ENCODE peak calls at places on chromosomes 16 and 17, in seven cellular contexts. N is body of pancreas, C is cardiac muscle cell, I is endothelial cell, Q is breast epithelium, G is K562, P is H9. J is an unnamed sample.

GRCh38 chr17:35892091-35892637 is 12.0 kb upstream of the CCL5 start:
- DNase-seq in N (no peak), C (peak), I (no peak), Q (no peak), G (no peak), P (no peak), J (no peak)

GRCh38 chr17:66375121-66375520 is 72.7 kb downstream of the PRKCA start:
- DNase-seq in N (no peak), C (no peak), I (no peak), Q (no peak), G (no peak), P (no peak), J (no peak)

GRCh38 chr17:35242158-35242804 is 591 bp upstream of the SLFN5 start:
- DNase-seq in N (peak), C (peak), I (peak), Q (peak), G (peak), P (peak), J (peak)

GRCh38 chr16:14489460-14489859 is 140.6 kb downstream of the PARN start:
- DNase-seq in N (no peak), C (peak), I (peak), Q (no peak), G (peak), P (peak), J (no peak)

GRCh38 chr17:8466466-8466865 is 30.8 kb downstream of the NDEL1 start:
- DNase-seq in N (no peak), C (peak), I (no peak), Q (no peak), G (no peak), P (no peak), J (no peak)

GRCh38 chr16:19114359-19115147 is 789 bp downstream of the ITPRIPL2 start:
- DNase-seq in N (peak), C (peak), I (peak), Q (peak), G (peak), P (peak), J (peak)

GRCh38 chr16:22323998-22324786 is 27.0 kb downstream of the POLR3E start:
- DNase-seq in N (no peak), C (no peak), I (no peak), Q (no peak), G (no peak), P (no peak), J (no peak)

GRCh38 chr17:32492648-32493289 is 6.0 kb downstream of the CDK5R1 start:
- DNase-seq in N (no peak), C (no peak), I (no peak), Q (no peak), G (no peak), P (no peak), J (no peak)

GRCh38 chr17:8003594-8004181 is 1.3 kb downstream of the GUCY2D start:
- DNase-seq in N (no peak), C (no peak), I (no peak), Q (no peak), G (no peak), P (peak), J (no peak)

GRCh38 chr17:75927286-75927922 is 13.4 kb downstream of the FBF1 start:
- DNase-seq in N (no peak), C (peak), I (peak), Q (peak), G (peak), P (peak), J (no peak)

GRCh38 chr17:73194514-73195222 is 1.8 kb downstream of the COG1 start:
- DNase-seq in N (no peak), C (no peak), I (no peak), Q (no peak), G (no peak), P (no peak), J (no peak)

GRCh38 chr17:55265434-55266021 is 768 bp downstream of the HLF start:
- DNase-seq in N (peak), C (peak), I (peak), Q (no peak), G (no peak), P (no peak), J (no peak)

GRCh38 chr17:77186141-77186604 is 45.4 kb downstream of the SEC14L1 start:
- DNase-seq in N (peak), C (no peak), I (no peak), Q (no peak), G (no peak), P (no peak), J (peak)

GRCh38 chr17:44014437-44015172 is at the start of gene TMEM101:
- DNase-seq in N (peak), C (peak), I (peak), Q (peak), G (peak), P (peak), J (peak)

GRCh38 chr16:48526058-48526957 is 83.7 kb downstream of the N4BP1 start:
- DNase-seq in N (peak), C (no peak), I (no peak), Q (no peak), G (no peak), P (peak), J (no peak)

GRCh38 chr16:88672776-88673175 is 9.9 kb upstream of the MVD start:
- DNase-seq in N (no peak), C (no peak), I (peak), Q (no peak), G (no peak), P (peak), J (no peak)

GRCh38 chr17:38510424-38511125 is 82.3 kb downstream of the ARHGAP23 start:
- DNase-seq in N (no peak), C (peak), I (peak), Q (no peak), G (peak), P (peak), J (no peak)

GRCh38 chr17:39787743-39788484 is 50.2 kb downstream of the GRB7 start:
- DNase-seq in N (no peak), C (no peak), I (no peak), Q (no peak), G (no peak), P (no peak), J (no peak)

GRCh38 chr16:10577305-10578202 is 2.8 kb downstream of the EMP2 start:
- DNase-seq in N (peak), C (no peak), I (no peak), Q (no peak), G (no peak), P (peak), J (no peak)

GRCh38 chr17:82385559-82386255 is 14.1 kb downstream of the UTS2R start:
- DNase-seq in N (no peak), C (no peak), I (no peak), Q (no peak), G (no peak), P (no peak), J (no peak)

GRCh38 chr16:89476379-89476778 is 14.0 kb downstream of the ANKRD11 start:
- DNase-seq in N (peak), C (no peak), I (no peak), Q (peak), G (no peak), P (no peak), J (no peak)

GRCh38 chr17:37191219-37191618 is 184.6 kb upstream of the C17orf78 start:
- DNase-seq in N (no peak), C (peak), I (no peak), Q (no peak), G (no peak), P (no peak), J (no peak)

GRCh38 chr16:30335598-30336474 is 19.3 kb downstream of the CD2BP2 start:
- DNase-seq in N (peak), C (peak), I (no peak), Q (no peak), G (no peak), P (peak), J (no peak)

GRCh38 chr16:8885674-8886592 is 3.8 kb downstream of the LITAFD start:
- DNase-seq in N (peak), C (peak), I (no peak), Q (no peak), G (no peak), P (no peak), J (no peak)

GRCh38 chr17:64599187-64599676 is 62.9 kb downstream of the SMURF2 start:
- DNase-seq in N (no peak), C (no peak), I (no peak), Q (no peak), G (peak), P (peak), J (peak)

GRCh38 chr17:64174686-64175456 is 44.9 kb upstream of the ERN1 start:
- DNase-seq in N (peak), C (peak), I (no peak), Q (no peak), G (no peak), P (no peak), J (no peak)

GRCh38 chr16:25297151-25297787 is 39.6 kb upstream of the ZKSCAN2 start:
- DNase-seq in N (no peak), C (no peak), I (no peak), Q (no peak), G (no peak), P (no peak), J (no peak)

DNA sequence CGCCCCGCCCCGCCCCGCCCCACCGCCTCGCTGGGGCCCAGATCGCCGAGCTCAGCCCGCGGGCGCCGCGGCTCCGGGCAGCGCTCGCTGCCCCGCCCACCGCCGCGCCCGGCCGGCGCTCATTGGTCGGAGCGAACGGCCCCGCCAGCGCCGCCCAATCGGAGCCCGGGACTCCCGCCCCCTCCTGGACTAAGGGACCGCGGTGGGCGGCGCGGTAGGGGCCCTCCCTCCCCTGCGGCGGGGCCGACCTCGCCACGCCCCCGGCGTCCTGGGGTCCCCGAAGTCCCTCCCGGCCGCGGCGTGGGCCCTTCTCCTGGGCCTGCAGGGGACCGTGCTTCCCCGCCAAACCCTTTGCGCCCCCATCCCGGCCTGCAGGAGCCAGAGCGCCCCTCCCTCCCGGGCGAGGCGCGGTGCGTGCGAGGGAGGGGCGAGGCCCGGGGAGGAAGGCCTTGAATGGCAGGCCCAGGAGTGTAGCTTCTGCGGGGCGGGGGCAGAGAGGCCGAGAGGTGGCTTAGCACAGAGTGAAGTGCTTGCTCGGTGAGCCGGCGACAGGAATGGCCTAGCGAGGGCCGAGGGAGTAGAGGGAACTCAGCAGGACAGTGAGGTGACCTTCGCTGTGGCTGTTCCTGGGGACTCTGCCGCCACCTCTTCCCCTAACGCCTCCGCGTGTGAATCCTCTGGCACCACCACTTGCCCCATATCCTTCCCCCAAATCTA is at the start of gene CAMKK1:
- DNase-seq in N (peak), C (peak), I (peak), Q (peak), G (peak), P (peak), J (peak)
- TF ChIP-seq CTCF in N (no peak), C (no peak), I (no peak), Q (no peak), G (no peak), P (no peak), J (no peak)

DNA sequence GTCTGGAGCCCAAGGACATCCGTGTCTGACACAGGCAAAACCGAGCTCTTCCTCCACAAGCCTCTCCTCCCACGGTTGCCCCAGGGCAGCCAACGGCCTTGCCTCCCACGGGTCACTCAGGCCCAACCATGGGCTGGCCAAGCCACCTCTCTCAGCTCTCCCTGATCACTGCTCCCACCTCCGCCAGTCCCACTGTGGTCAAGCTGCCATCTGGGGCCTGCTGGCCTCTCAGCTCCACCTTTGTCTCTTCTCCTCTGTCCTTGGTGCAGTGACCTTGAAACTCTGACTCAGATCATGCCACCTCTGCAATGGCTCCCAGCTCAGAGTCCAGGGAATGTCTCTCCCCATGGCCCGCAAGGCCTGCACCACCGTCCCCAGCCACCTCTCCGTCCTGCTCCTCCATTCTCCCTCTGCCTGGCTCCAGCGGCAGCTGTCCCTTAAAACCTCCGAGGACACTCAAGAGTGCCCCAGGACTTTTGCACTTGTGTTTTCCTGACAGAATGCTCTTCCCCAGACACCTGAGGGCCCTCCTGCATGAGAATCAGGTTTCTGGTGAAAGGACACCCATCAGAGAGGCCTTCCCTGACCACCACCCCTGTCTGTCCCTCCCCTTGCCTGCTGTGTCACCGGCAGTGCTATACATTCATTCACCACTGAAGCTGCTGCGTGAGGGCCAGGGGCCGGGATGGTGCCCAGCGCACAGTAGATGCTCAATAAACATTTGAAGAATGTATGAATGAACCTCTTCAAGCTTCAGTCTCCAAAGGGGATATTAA is 19.3 kb downstream of the PEMT start:
- DNase-seq in N (no peak), C (no peak), I (no peak), Q (no peak), G (no peak), P (no peak), J (no peak)
- TF ChIP-seq CTCF in N (no peak), C (no peak), I (no peak), Q (no peak), G (no peak), P (no peak), J (no peak)

DNA sequence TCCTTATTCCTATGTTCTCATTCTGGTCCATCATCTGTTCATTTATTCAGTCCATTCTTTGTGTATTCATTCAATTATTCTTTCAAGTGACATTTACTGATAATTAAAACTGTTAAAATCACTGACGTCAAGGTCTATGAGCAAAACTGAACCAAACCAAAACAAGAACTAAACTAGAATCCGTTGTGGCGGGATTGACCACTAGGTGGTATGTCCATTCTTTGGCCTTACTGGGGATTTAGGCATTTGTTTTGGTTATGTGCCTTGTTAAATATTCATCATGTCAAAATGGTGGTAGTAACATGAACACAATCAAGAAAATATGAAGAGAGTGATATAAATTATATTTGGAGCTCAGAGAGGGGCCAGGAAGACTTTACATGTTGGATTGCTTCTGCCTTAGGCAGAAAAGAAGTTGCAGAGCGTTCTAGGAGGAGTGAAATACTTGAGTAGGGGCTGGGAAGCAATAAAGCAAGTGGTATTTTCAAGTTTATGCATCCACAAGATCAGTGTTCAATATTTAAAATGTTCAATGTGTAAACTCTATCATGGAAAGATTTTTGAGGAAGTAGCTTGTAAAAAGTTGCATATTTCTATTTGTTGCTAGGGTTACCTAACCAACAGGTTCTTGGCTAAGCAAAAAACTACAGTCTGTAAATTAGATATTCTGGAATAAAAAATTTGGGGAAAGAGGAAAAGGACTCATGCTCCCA is 129.0 kb downstream of the CDH13 start:
- DNase-seq in N (no peak), C (peak), I (no peak), Q (no peak), G (peak), P (no peak), J (no peak)
- TF ChIP-seq CTCF in N (no peak), C (peak), I (peak), Q (no peak), G (no peak), P (peak), J (no peak)

DNA sequence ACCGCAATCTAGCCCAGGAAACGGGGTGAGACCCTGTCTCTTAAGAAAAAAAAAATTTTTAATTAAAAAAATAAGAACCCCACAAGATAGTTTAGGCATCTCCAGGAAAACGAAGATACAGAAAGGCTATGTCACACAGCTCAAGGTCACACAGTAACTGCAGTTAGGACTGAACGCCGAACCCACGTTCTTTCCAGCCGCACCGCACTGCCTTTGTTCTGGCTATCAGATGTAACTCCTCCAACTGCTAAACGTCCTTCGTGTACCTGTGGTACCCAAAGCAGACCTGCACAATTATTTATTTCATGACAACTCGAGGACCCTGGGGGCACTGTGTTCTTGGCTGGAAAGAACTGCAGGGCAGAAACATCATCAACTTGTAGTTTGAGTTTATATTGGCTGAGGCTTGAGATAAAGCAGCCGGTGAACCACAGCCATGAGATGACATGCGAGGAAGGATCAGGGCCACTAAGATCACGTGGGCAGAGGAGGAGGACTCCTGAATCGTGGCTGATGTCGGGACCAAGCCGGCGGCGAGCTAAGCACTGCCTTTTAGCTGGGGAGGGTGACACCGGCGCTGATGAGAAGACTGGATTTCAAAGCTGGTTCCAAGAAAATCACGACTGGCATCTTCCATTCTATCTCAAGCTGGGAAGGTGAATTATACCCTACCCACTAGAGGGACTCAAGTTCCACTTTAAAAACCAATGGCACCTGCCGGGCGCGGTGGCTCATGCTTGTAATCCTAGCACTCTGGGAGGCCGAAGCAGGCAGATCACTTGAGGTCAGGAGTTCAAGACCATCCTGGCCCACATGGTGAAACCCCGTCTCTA is 20.7 kb upstream of the MNT start:
- DNase-seq in N (peak), C (no peak), I (no peak), Q (no peak), G (no peak), P (no peak), J (no peak)
- TF ChIP-seq CTCF in N (no peak), C (peak), I (no peak), Q (no peak), G (no peak), P (peak), J (no peak)

GRCh38 chr16:72940886-72941285 is 107.0 kb downstream of the ZFHX3 start:
- DNase-seq in N (no peak), C (no peak), I (no peak), Q (no peak), G (no peak), P (no peak), J (no peak)

GRCh38 chr16:72938426-72939164 is 109.3 kb downstream of the ZFHX3 start:
- DNase-seq in N (peak), C (peak), I (no peak), Q (peak), G (no peak), P (no peak), J (no peak)

GRCh38 chr16:72937360-72937759 is 110.6 kb downstream of the ZFHX3 start:
- DNase-seq in N (no peak), C (no peak), I (no peak), Q (no peak), G (no peak), P (no peak), J (no peak)

GRCh38 chr16:72937916-72938315 is 110.0 kb downstream of the ZFHX3 start:
- DNase-seq in N (no peak), C (no peak), I (no peak), Q (no peak), G (no peak), P (no peak), J (no peak)

DNA sequence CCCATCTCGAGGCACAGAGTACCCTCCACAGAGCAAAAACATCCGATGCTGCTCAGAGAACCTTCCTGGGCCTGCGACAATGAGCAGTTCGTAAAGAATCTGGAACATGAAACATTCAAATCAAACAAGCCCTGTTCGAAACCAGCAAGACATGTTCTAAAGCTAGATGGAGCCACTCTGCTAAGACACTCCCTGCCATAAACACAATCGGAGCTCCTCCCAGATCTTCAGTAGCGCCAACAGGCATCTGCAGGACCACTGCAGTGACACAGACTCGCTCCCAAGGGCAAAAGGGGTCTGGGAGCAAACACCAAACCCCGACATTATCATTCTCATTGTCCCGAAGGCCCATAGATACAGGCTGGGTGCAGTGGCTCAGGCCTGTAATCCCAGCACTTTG is 108.7 kb downstream of the ZFHX3 start:
- DNase-seq in N (no peak), C (peak), I (no peak), Q (no peak), G (no peak), P (no peak), J (no peak)
- TF ChIP-seq CTCF in N (no peak), C (peak), I (no peak), Q (no peak), G (no peak), P (no peak), J (no peak)

GRCh38 chr17:49213803-49214202 is 3.3 kb downstream of the ABI3 start:
- DNase-seq in N (no peak), C (no peak), I (no peak), Q (no peak), G (no peak), P (no peak), J (no peak)
- TF ChIP-seq CTCF in N (no peak), C (no peak), I (no peak), Q (no peak), G (no peak), P (no peak), J (no peak)

DNA sequence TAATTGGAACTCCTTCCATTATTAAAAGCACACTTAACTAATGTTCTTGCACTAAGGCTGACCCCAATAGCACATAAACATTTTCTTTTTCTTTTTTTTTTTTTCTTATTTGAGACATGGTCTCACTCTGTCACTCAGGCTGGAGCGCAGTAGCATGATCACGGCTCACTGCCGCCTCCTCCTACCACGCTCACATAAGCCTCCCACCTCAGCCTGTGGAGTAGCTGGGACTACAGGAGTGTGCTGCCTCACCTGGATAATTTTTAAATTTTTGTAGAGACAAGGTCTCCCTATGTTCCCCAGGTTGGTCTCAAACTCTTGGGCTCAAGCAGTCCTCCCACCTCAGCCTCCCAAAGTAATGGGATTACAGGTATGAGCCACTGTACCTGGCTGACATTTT is 1.2 kb upstream of the ZNF652 start:
- DNase-seq in N (no peak), C (no peak), I (no peak), Q (no peak), G (no peak), P (no peak), J (no peak)
- TF ChIP-seq CTCF in N (no peak), C (no peak), I (no peak), Q (no peak), G (no peak), P (no peak), J (no peak)

J was measured in activated B cell treated with CpG ODN at 0.5 μM for 24 hours.